ENCODE peak calls at places on chromosome 16, in seven cellular contexts. One of them, this sample, is unnamed.

GRCh38 chr16:75256871-75257343 is 5.5 kb upstream of the BCAR1 start:
- DNase-seq in colonic mucosa: no peak
- DNase-seq in iPS-NIHi11: peak
- DNase-seq in GM23338: no peak
- DNase-seq in hippocampal formation: peak
- DNase-seq in ELR: peak
- DNase-seq in epithelial cell of esophagus: no peak
- DNase-seq in this sample: no peak

GRCh38 chr16:23862556-23862955 is 26.8 kb downstream of the PRKCB start:
- DNase-seq in colonic mucosa: no peak
- DNase-seq in iPS-NIHi11: no peak
- DNase-seq in GM23338: no peak
- DNase-seq in hippocampal formation: no peak
- DNase-seq in ELR: no peak
- DNase-seq in epithelial cell of esophagus: no peak
- DNase-seq in this sample: no peak

GRCh38 chr16:55760665-55761035 is 72.2 kb downstream of the CES1 start:
- DNase-seq in colonic mucosa: no peak
- DNase-seq in iPS-NIHi11: no peak
- DNase-seq in GM23338: no peak
- DNase-seq in hippocampal formation: no peak
- DNase-seq in ELR: no peak
- DNase-seq in epithelial cell of esophagus: no peak
- DNase-seq in this sample: no peak

GRCh38 chr16:14199624-14200023 is 128.5 kb downstream of the MRTFB start:
- DNase-seq in colonic mucosa: no peak
- DNase-seq in iPS-NIHi11: no peak
- DNase-seq in GM23338: no peak
- DNase-seq in hippocampal formation: no peak
- DNase-seq in ELR: peak
- DNase-seq in epithelial cell of esophagus: peak
- DNase-seq in this sample: peak

GRCh38 chr16:26058326-26058725 is 366.6 kb downstream of the HS3ST4 start:
- DNase-seq in colonic mucosa: no peak
- DNase-seq in iPS-NIHi11: peak
- DNase-seq in GM23338: no peak
- DNase-seq in hippocampal formation: no peak
- DNase-seq in ELR: no peak
- DNase-seq in epithelial cell of esophagus: no peak
- DNase-seq in this sample: no peak

GRCh38 chr16:694863-695354 is 4.7 kb upstream of the WDR24 start:
- DNase-seq in colonic mucosa: no peak
- DNase-seq in iPS-NIHi11: no peak
- DNase-seq in GM23338: no peak
- DNase-seq in hippocampal formation: no peak
- DNase-seq in ELR: no peak
- DNase-seq in epithelial cell of esophagus: no peak
- DNase-seq in this sample: no peak

GRCh38 chr16:6643083-6643686 is 689.5 kb upstream of the RBFOX1 start:
- DNase-seq in colonic mucosa: peak
- DNase-seq in iPS-NIHi11: peak
- DNase-seq in GM23338: peak
- DNase-seq in hippocampal formation: peak
- DNase-seq in ELR: peak
- DNase-seq in epithelial cell of esophagus: peak
- DNase-seq in this sample: peak

GRCh38 chr16:85350973-85351372 is 238.7 kb upstream of the CIBAR2 start:
- DNase-seq in colonic mucosa: peak
- DNase-seq in iPS-NIHi11: peak
- DNase-seq in GM23338: no peak
- DNase-seq in hippocampal formation: peak
- DNase-seq in ELR: peak
- DNase-seq in epithelial cell of esophagus: peak
- DNase-seq in this sample: peak

GRCh38 chr16:88694221-88695087 is 8.1 kb upstream of the SNAI3 start:
- DNase-seq in colonic mucosa: no peak
- DNase-seq in iPS-NIHi11: no peak
- DNase-seq in GM23338: no peak
- DNase-seq in hippocampal formation: no peak
- DNase-seq in ELR: no peak
- DNase-seq in epithelial cell of esophagus: no peak
- DNase-seq in this sample: no peak

GRCh38 chr16:70627696-70628095 is 18.7 kb upstream of the IL34 start:
- DNase-seq in colonic mucosa: no peak
- DNase-seq in iPS-NIHi11: no peak
- DNase-seq in GM23338: no peak
- DNase-seq in hippocampal formation: no peak
- DNase-seq in ELR: no peak
- DNase-seq in epithelial cell of esophagus: no peak
- DNase-seq in this sample: no peak

GRCh38 chr16:19696961-19697360 is 21.1 kb downstream of the KNOP1 start:
- DNase-seq in colonic mucosa: no peak
- DNase-seq in iPS-NIHi11: no peak
- DNase-seq in GM23338: no peak
- DNase-seq in hippocampal formation: no peak
- DNase-seq in ELR: no peak
- DNase-seq in epithelial cell of esophagus: no peak
- DNase-seq in this sample: no peak

GRCh38 chr16:27378871-27379580 is 22.9 kb upstream of the IL21R start:
- DNase-seq in colonic mucosa: no peak
- DNase-seq in iPS-NIHi11: no peak
- DNase-seq in GM23338: no peak
- DNase-seq in hippocampal formation: no peak
- DNase-seq in ELR: no peak
- DNase-seq in epithelial cell of esophagus: no peak
- DNase-seq in this sample: no peak

GRCh38 chr16:11551842-11552241 is 34.9 kb downstream of the LITAF start:
- DNase-seq in colonic mucosa: no peak
- DNase-seq in iPS-NIHi11: no peak
- DNase-seq in GM23338: no peak
- DNase-seq in hippocampal formation: no peak
- DNase-seq in ELR: no peak
- DNase-seq in epithelial cell of esophagus: no peak
- DNase-seq in this sample: no peak

GRCh38 chr16:24852281-24852721 is 6.5 kb downstream of the SLC5A11 start:
- DNase-seq in colonic mucosa: no peak
- DNase-seq in iPS-NIHi11: no peak
- DNase-seq in GM23338: no peak
- DNase-seq in hippocampal formation: peak
- DNase-seq in ELR: peak
- DNase-seq in epithelial cell of esophagus: peak
- DNase-seq in this sample: peak

GRCh38 chr16:72848759-72849664 is 198.9 kb downstream of the ZFHX3 start:
- DNase-seq in colonic mucosa: peak
- DNase-seq in iPS-NIHi11: peak
- DNase-seq in GM23338: no peak
- DNase-seq in hippocampal formation: peak
- DNase-seq in ELR: peak
- DNase-seq in epithelial cell of esophagus: peak
- DNase-seq in this sample: peak

GRCh38 chr16:87541882-87542234 is 49.0 kb upstream of the ZCCHC14 start:
- DNase-seq in colonic mucosa: no peak
- DNase-seq in iPS-NIHi11: no peak
- DNase-seq in GM23338: no peak
- DNase-seq in hippocampal formation: no peak
- DNase-seq in ELR: no peak
- DNase-seq in epithelial cell of esophagus: no peak
- DNase-seq in this sample: no peak

GRCh38 chr16:50265260-50265659 is 1.1 kb upstream of the ADCY7 start:
- DNase-seq in colonic mucosa: peak
- DNase-seq in iPS-NIHi11: no peak
- DNase-seq in GM23338: no peak
- DNase-seq in hippocampal formation: no peak
- DNase-seq in ELR: peak
- DNase-seq in epithelial cell of esophagus: peak
- DNase-seq in this sample: peak

GRCh38 chr16:30485818-30486436 is 13.4 kb downstream of the ITGAL start:
- DNase-seq in colonic mucosa: no peak
- DNase-seq in iPS-NIHi11: no peak
- DNase-seq in GM23338: no peak
- DNase-seq in hippocampal formation: no peak
- DNase-seq in ELR: peak
- DNase-seq in epithelial cell of esophagus: no peak
- DNase-seq in this sample: no peak

GRCh38 chr16:67158637-67159600 is 790 bp downstream of the TRADD start:
- DNase-seq in colonic mucosa: peak
- DNase-seq in iPS-NIHi11: no peak
- DNase-seq in GM23338: peak
- DNase-seq in hippocampal formation: no peak
- DNase-seq in ELR: peak
- DNase-seq in epithelial cell of esophagus: peak
- DNase-seq in this sample: peak

GRCh38 chr16:9138731-9139501 is 47.5 kb downstream of the HAPSTR1 start:
- DNase-seq in colonic mucosa: peak
- DNase-seq in iPS-NIHi11: peak
- DNase-seq in GM23338: peak
- DNase-seq in hippocampal formation: peak
- DNase-seq in ELR: peak
- DNase-seq in epithelial cell of esophagus: peak
- DNase-seq in this sample: peak

GRCh38 chr16:1884155-1884760 is 12.3 kb upstream of the MEIOB start:
- DNase-seq in colonic mucosa: peak
- DNase-seq in iPS-NIHi11: peak
- DNase-seq in GM23338: peak
- DNase-seq in hippocampal formation: no peak
- DNase-seq in ELR: peak
- DNase-seq in epithelial cell of esophagus: peak
- DNase-seq in this sample: peak

GRCh38 chr16:77234611-77235010 is 35.4 kb downstream of the SYCE1L start:
- DNase-seq in colonic mucosa: no peak
- DNase-seq in iPS-NIHi11: no peak
- DNase-seq in GM23338: peak
- DNase-seq in hippocampal formation: no peak
- DNase-seq in ELR: peak
- DNase-seq in epithelial cell of esophagus: peak
- DNase-seq in this sample: peak

GRCh38 chr16:83653785-83654184 is 154.0 kb upstream of the HSBP1 start:
- DNase-seq in colonic mucosa: no peak
- DNase-seq in iPS-NIHi11: no peak
- DNase-seq in GM23338: no peak
- DNase-seq in hippocampal formation: no peak
- DNase-seq in ELR: peak
- DNase-seq in epithelial cell of esophagus: peak
- DNase-seq in this sample: no peak

GRCh38 chr16:72537684-72538083 is 365.7 kb upstream of the PMFBP1 start:
- DNase-seq in colonic mucosa: no peak
- DNase-seq in iPS-NIHi11: no peak
- DNase-seq in GM23338: no peak
- DNase-seq in hippocampal formation: no peak
- DNase-seq in ELR: peak
- DNase-seq in epithelial cell of esophagus: peak
- DNase-seq in this sample: peak

GRCh38 chr16:31333686-31334649 is 21.0 kb upstream of the ITGAX start:
- DNase-seq in colonic mucosa: no peak
- DNase-seq in iPS-NIHi11: peak
- DNase-seq in GM23338: peak
- DNase-seq in hippocampal formation: no peak
- DNase-seq in ELR: peak
- DNase-seq in epithelial cell of esophagus: peak
- DNase-seq in this sample: peak

GRCh38 chr16:65121870-65122723 is at the start of gene CDH11:
- DNase-seq in colonic mucosa: peak
- DNase-seq in iPS-NIHi11: peak
- DNase-seq in GM23338: peak
- DNase-seq in hippocampal formation: peak
- DNase-seq in ELR: peak
- DNase-seq in epithelial cell of esophagus: peak
- DNase-seq in this sample: peak

GRCh38 chr16:27767081-27767480 is 217.1 kb downstream of the KATNIP start:
- DNase-seq in colonic mucosa: no peak
- DNase-seq in iPS-NIHi11: no peak
- DNase-seq in GM23338: no peak
- DNase-seq in hippocampal formation: no peak
- DNase-seq in ELR: no peak
- DNase-seq in epithelial cell of esophagus: no peak
- DNase-seq in this sample: no peak

GRCh38 chr16:6891486-6891885 is 441.2 kb upstream of the RBFOX1 start:
- DNase-seq in colonic mucosa: no peak
- DNase-seq in iPS-NIHi11: no peak
- DNase-seq in GM23338: no peak
- DNase-seq in hippocampal formation: no peak
- DNase-seq in ELR: no peak
- DNase-seq in epithelial cell of esophagus: peak
- DNase-seq in this sample: no peak

GRCh38 chr16:80260906-80261311 is 279.9 kb upstream of the DYNLRB2 start:
- DNase-seq in colonic mucosa: peak
- DNase-seq in iPS-NIHi11: no peak
- DNase-seq in GM23338: no peak
- DNase-seq in hippocampal formation: no peak
- DNase-seq in ELR: no peak
- DNase-seq in epithelial cell of esophagus: peak
- DNase-seq in this sample: no peak

GRCh38 chr16:53078247-53078646 is 23.5 kb downstream of the CHD9 start:
- DNase-seq in colonic mucosa: no peak
- DNase-seq in iPS-NIHi11: no peak
- DNase-seq in GM23338: no peak
- DNase-seq in hippocampal formation: no peak
- DNase-seq in ELR: no peak
- DNase-seq in epithelial cell of esophagus: no peak
- DNase-seq in this sample: no peak

GRCh38 chr16:47622666-47623176 is 161.6 kb downstream of the PHKB start:
- DNase-seq in colonic mucosa: no peak
- DNase-seq in iPS-NIHi11: no peak
- DNase-seq in GM23338: no peak
- DNase-seq in hippocampal formation: no peak
- DNase-seq in ELR: no peak
- DNase-seq in epithelial cell of esophagus: no peak
- DNase-seq in this sample: no peak

GRCh38 chr16:12089492-12090161 is 113.1 kb downstream of the SNX29 start:
- DNase-seq in colonic mucosa: peak
- DNase-seq in iPS-NIHi11: peak
- DNase-seq in GM23338: peak
- DNase-seq in hippocampal formation: no peak
- DNase-seq in ELR: peak
- DNase-seq in epithelial cell of esophagus: peak
- DNase-seq in this sample: no peak

GRCh38 chr16:29962344-29962994 is 590 bp downstream of the TMEM219 start:
- DNase-seq in colonic mucosa: peak
- DNase-seq in iPS-NIHi11: no peak
- DNase-seq in GM23338: no peak
- DNase-seq in hippocampal formation: no peak
- DNase-seq in ELR: peak
- DNase-seq in epithelial cell of esophagus: peak
- DNase-seq in this sample: peak

GRCh38 chr16:69395859-69396186 is 10.0 kb upstream of the TERF2 start:
- DNase-seq in colonic mucosa: no peak
- DNase-seq in iPS-NIHi11: no peak
- DNase-seq in GM23338: no peak
- DNase-seq in hippocampal formation: no peak
- DNase-seq in ELR: no peak
- DNase-seq in epithelial cell of esophagus: no peak
- DNase-seq in this sample: no peak

GRCh38 chr16:1257561-1258217 is 1.8 kb downstream of the TPSD1 start:
- DNase-seq in colonic mucosa: no peak
- DNase-seq in iPS-NIHi11: no peak
- DNase-seq in GM23338: no peak
- DNase-seq in hippocampal formation: no peak
- DNase-seq in ELR: no peak
- DNase-seq in epithelial cell of esophagus: no peak
- DNase-seq in this sample: no peak

GRCh38 chr16:11576427-11577289 is 10.1 kb downstream of the LITAF start:
- DNase-seq in colonic mucosa: no peak
- DNase-seq in iPS-NIHi11: no peak
- DNase-seq in GM23338: no peak
- DNase-seq in hippocampal formation: no peak
- DNase-seq in ELR: no peak
- DNase-seq in epithelial cell of esophagus: peak
- DNase-seq in this sample: peak